ENCODE peak calls at places on chromosomes 11 and 22, in five cellular contexts. Y is H9, Q is neuronal stem cell, C is H1, S is IMR-90. J is an unnamed sample.

GRCh38 chr11:12046636-12047236 is 38.3 kb upstream of the DKK3 start:
- DNase-seq in Y (no peak), Q (no peak), C (no peak), S (no peak), J (no peak)

GRCh38 chr22:20606041-20606783 is 98.8 kb downstream of the MED15 start:
- DNase-seq in Y (peak; percentile 95), Q (peak; percentile 48), C (peak; percentile 83), S (peak; percentile 59), J (peak; percentile 66)

GRCh38 chr11:88508558-88508807 is 170.9 kb upstream of the CTSC start:
- DNase-seq in Y (no peak), Q (no peak), C (peak; percentile 55), S (no peak), J (no peak)

GRCh38 chr22:29093501-29093921 is 20.7 kb downstream of the KREMEN1 start:
- DNase-seq in Y (no peak), Q (no peak), C (no peak), S (peak; percentile 70), J (peak; percentile 52)

GRCh38 chr11:45675646-45676045 is 10.2 kb upstream of the CHST1 start:
- DNase-seq in Y (no peak), Q (no peak), C (no peak), S (no peak), J (no peak)

GRCh38 chr22:24421428-24421931 is 5.9 kb upstream of the ADORA2A start:
- DNase-seq in Y (peak; percentile 91), Q (no peak), C (peak; percentile 84), S (no peak), J (no peak)

GRCh38 chr11:2466869-2467694 is 22.3 kb downstream of the KCNQ1 start:
- DNase-seq in Y (no peak), Q (no peak), C (no peak), S (no peak), J (no peak)

GRCh38 chr11:64923944-64924909 is at the start of gene PPP2R5B:
- DNase-seq in Y (peak; percentile 92), Q (peak; percentile 80), C (peak; percentile 87), S (peak; percentile 94), J (peak; percentile 97)

GRCh38 chr11:104856607-104857006 is 41.7 kb downstream of the CASP12 start:
- DNase-seq in Y (no peak), Q (no peak), C (no peak), S (no peak), J (no peak)

GRCh38 chr11:110522456-110522855 is 92.7 kb downstream of the FDX1 start:
- DNase-seq in Y (no peak), Q (no peak), C (no peak), S (no peak), J (peak; percentile 37)

GRCh38 chr11:126415128-126415527 is 59.6 kb downstream of the ST3GAL4 start:
- DNase-seq in Y (no peak), Q (no peak), C (no peak), S (peak; percentile 69), J (no peak)

GRCh38 chr11:60170566-60170965 is 12.3 kb downstream of the MS4A6A start:
- DNase-seq in Y (no peak), Q (no peak), C (no peak), S (no peak), J (no peak)

GRCh38 chr11:9003573-9004309 is at the start of gene NRIP3:
- DNase-seq in Y (peak; percentile 61), Q (peak; percentile 66), C (peak; percentile 83), S (peak; percentile 52), J (peak; percentile 87)

GRCh38 chr11:114279778-114280532 is 16.2 kb upstream of the NNMT start:
- DNase-seq in Y (no peak), Q (no peak), C (peak; percentile 23), S (peak; percentile 61), J (peak; percentile 54)

GRCh38 chr22:30305906-30306628 is 16.8 kb upstream of the CASTOR1 start:
- DNase-seq in Y (no peak), Q (no peak), C (no peak), S (no peak), J (no peak)

GRCh38 chr11:33534575-33534974 is 166.1 kb downstream of the C11orf91 start:
- DNase-seq in Y (no peak), Q (no peak), C (no peak), S (peak; percentile 63), J (no peak)

GRCh38 chr11:124644426-124645280 is 22.0 kb downstream of the TBRG1 start:
- DNase-seq in Y (peak; percentile 63), Q (peak; percentile 80), C (peak; percentile 68), S (peak; percentile 88), J (peak; percentile 80)

GRCh38 chr11:58395581-58395980 is 11.1 kb downstream of the OR5B3 start:
- DNase-seq in Y (no peak), Q (no peak), C (no peak), S (peak; percentile 71), J (no peak)

GRCh38 chr11:13102865-13103539 is 93.9 kb downstream of the RASSF10 start:
- DNase-seq in Y (no peak), Q (no peak), C (no peak), S (no peak), J (no peak)

GRCh38 chr11:4086584-4087353 is 7.8 kb upstream of the RRM1 start:
- DNase-seq in Y (no peak), Q (no peak), C (no peak), S (no peak), J (no peak)

GRCh38 chr11:89545701-89546100 is 54.5 kb upstream of the NOX4 start:
- DNase-seq in Y (no peak), Q (no peak), C (no peak), S (no peak), J (no peak)

GRCh38 chr11:90250970-90251369 is 28.1 kb upstream of the CHORDC1 start:
- DNase-seq in Y (no peak), Q (no peak), C (no peak), S (no peak), J (no peak)

GRCh38 chr11:76835928-76836612 is 24.6 kb upstream of the ACER3 start:
- DNase-seq in Y (no peak), Q (no peak), C (no peak), S (peak; percentile 68), J (peak; percentile 46)

GRCh38 chr11:76836613-76837291 is 24.0 kb upstream of the ACER3 start:
- DNase-seq in Y (no peak), Q (no peak), C (no peak), S (no peak), J (no peak)

GRCh38 chr11:76838422-76839068 is 22.2 kb upstream of the ACER3 start:
- DNase-seq in Y (peak; percentile 86), Q (peak; percentile 33), C (no peak), S (no peak), J (peak; percentile 57)

GRCh38 chr11:76839326-76839725 is 21.4 kb upstream of the ACER3 start:
- DNase-seq in Y (no peak), Q (no peak), C (no peak), S (no peak), J (no peak)

DNA sequence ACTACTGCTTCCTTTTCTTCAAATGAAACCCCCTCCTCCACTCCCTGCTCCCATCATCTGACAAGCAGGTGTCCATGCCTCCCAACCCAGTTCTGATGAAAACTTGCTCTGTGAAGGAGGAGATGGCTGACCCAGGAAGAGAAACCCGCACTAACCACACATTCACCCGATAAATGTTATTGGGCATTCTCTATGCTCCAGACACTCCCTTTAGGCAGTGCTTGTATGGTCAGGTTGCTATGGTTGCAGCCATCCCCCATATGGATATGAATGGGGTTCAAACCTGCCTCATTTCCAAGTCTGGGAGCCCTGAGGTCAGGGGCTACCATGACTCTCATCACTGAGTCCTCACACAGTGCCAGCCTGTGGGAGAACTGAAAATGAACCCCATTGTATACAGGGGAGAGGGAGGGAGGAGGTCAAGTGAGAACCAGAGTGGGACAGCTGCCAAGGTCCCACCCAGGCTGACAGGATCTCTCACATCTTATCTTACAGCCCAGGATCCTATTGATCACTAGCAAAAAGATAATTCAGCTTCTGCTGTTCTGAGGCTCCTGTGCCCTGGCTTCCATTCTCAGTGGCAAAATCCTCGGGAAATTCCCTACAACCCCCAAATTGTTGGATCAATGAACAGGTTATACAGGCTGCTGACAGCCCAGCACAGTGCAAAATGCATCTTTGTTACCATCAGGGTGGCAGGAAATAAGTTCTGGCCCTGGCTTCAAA is 22.9 kb upstream of the ACER3 start:
- DNase-seq in Y (no peak), Q (no peak), C (no peak), S (no peak), J (no peak)
- H4K91ac ChIP-seq in Y (no peak overlapping the region), Q (no peak overlapping the region), C (no peak overlapping the region), S (no peak overlapping the region), J (no peak overlapping the region)

GRCh38 chr22:23218867-23219251 is 38.5 kb downstream of the BCR start:
- DNase-seq in Y (peak; percentile 69), Q (no peak), C (no peak), S (peak; percentile 62), J (peak; percentile 83)

GRCh38 chr22:23220485-23221350 is 40.4 kb downstream of the BCR start:
- DNase-seq in Y (no peak), Q (no peak), C (no peak), S (peak; percentile 53), J (no peak)

GRCh38 chr22:23218053-23218866 is 38.0 kb downstream of the BCR start:
- DNase-seq in Y (no peak), Q (no peak), C (no peak), S (no peak), J (no peak)

GRCh38 chr22:23219787-23220484 is 39.6 kb downstream of the BCR start:
- DNase-seq in Y (no peak), Q (no peak), C (no peak), S (peak; percentile 61), J (peak; percentile 60)

DNA sequence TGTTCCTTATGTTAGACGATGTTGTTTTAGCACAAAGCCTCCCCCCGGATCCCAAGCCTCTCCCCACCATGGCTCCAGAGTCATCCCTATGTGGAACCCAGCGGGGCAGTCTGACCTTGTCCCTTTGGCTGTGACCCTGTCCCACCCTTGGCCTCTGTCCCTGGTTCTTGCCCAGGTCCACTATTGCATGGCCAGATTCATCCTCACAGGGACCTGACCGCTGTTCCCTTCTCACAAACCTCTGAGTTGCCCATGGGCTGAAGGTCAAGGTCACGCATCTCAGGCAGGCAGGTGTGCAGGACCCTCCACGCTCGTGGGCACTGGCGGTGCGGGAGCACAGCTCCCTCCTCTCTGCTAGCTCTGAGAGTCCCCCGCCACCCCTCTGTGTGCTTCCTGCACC is 39.0 kb downstream of the BCR start:
- DNase-seq in Y (no peak), Q (no peak), C (no peak), S (no peak), J (no peak)
- H4K91ac ChIP-seq in Y (no peak overlapping the region), Q (no peak overlapping the region), C (no peak overlapping the region), S (peak overlapping the region; percentile 66), J (no peak overlapping the region)

DNA sequence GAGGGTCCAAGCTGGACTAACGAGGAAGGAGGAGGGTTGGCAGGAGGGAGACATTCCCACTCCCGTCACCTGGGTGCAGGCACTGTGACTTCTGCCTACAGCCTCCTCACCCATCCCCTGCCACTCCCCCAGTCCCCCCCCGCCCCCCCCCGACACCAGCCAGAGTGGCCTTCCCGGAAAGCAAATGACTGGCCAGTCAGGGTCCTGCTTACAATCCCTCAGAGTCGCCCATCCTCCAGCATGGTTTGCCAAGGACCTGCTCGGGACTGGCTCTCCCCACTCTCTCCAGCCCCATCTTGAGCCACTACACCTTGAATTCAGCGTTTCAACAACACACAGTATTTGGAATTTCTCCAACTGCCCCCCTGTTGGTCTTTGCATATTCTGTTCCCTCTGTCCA is 59.6 kb downstream of the THAP12 start:
- DNase-seq in Y (no peak), Q (no peak), C (no peak), S (no peak), J (no peak)
- H4K91ac ChIP-seq in Y (no peak overlapping the region), Q (no peak overlapping the region), C (no peak overlapping the region), S (no peak overlapping the region), J (no peak overlapping the region)

DNA sequence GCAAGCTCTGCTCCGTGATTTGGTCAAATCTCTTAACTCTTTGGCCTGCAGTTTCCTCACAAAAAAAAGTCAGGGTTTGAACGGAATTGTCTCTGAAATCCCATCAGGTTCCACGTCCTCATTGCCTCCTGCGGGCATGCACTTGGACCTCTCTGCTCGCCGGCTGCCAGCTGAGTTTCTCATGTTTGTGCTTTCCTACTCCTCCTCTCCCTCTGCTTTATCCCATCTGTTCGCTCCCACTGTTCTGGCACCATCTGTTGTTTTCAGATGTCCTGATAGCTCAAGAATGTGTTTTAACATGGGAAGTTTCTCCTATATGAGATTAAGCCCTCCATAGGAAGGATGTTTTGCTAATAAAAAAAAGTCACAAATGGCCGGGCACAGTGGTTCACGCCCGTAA is 49.4 kb upstream of the ARHGAP42 start:
- DNase-seq in Y (no peak), Q (no peak), C (no peak), S (no peak), J (no peak)
- H4K91ac ChIP-seq in Y (no peak overlapping the region), Q (no peak overlapping the region), C (no peak overlapping the region), S (no peak overlapping the region), J (peak overlapping the region; percentile 65)

J was measured in mesenchymal stem cell.